ENCODE peak calls at places on chromosomes 4 and X, in four cellular contexts. I, U, O and E are unnamed samples.
A peak's percentile ranks its signal among the peaks of the same experiment; 100 is the strongest.

GRCh38 chr4:139576219-139576618 is 20.2 kb upstream of the SETD7 start:
- DNase-seq in I (no peak), U (no peak), O (peak; percentile 74), E (no peak)

GRCh38 chrX:67779099-67779498 is 235.3 kb downstream of the AR start:
- DNase-seq in I (no peak), U (no peak), O (no peak), E (no peak)

GRCh38 chr4:46549125-46549524 is 159.2 kb upstream of the GABRA2 start:
- DNase-seq in I (no peak), U (no peak), O (no peak), E (no peak)

GRCh38 chrX:100484971-100485370 is 74.9 kb upstream of the PCDH19 start:
- DNase-seq in I (no peak), U (no peak), O (no peak), E (no peak)

GRCh38 chr4:153618831-153619230 is 65.2 kb upstream of the TLR2 start:
- DNase-seq in I (no peak), U (no peak), O (no peak), E (no peak)

GRCh38 chr4:140609548-140610425 is 41.0 kb upstream of the UCP1 start:
- DNase-seq in I (no peak), U (no peak), O (no peak), E (peak; percentile 30)

GRCh38 chr4:20151436-20151835 is 100.3 kb upstream of the SLIT2 start:
- DNase-seq in I (no peak), U (no peak), O (no peak), E (no peak)

GRCh38 chr4:4430492-4431195 is 43.7 kb downstream of the NSG1 start:
- DNase-seq in I (no peak), U (no peak), O (no peak), E (peak; percentile 10)

GRCh38 chr4:10086506-10087120 is 30.0 kb downstream of the WDR1 start:
- DNase-seq in I (no peak), U (peak; percentile 13), O (peak; percentile 64), E (no peak)

GRCh38 chr4:8501781-8502180 is 61.2 kb downstream of the TRMT44 start:
- DNase-seq in I (no peak), U (no peak), O (no peak), E (no peak)

GRCh38 chrX:107849747-107850478 is 24.2 kb downstream of the MID2 start:
- DNase-seq in I (no peak), U (no peak), O (no peak), E (no peak)

GRCh38 chr4:93764647-93765246 is 63.8 kb upstream of the ATOH1 start:
- DNase-seq in I (no peak), U (no peak), O (no peak), E (peak; percentile 28)

GRCh38 chr4:182212211-182212761 is 30.9 kb upstream of the TENM3 start:
- DNase-seq in I (no peak), U (no peak), O (no peak), E (no peak)

GRCh38 chr4:38034986-38035882 is 75.0 kb downstream of the PTTG2 start:
- DNase-seq in I (no peak), U (no peak), O (no peak), E (peak; percentile 13)

GRCh38 chrX:34656842-34657780 is at the start of gene TMEM47:
- DNase-seq in I (no peak), U (peak; percentile 74), O (peak; percentile 87), E (no peak)

GRCh38 chr4:8304827-8305695 is 35.5 kb downstream of the HTRA3 start:
- DNase-seq in I (no peak), U (no peak), O (no peak), E (no peak)